ENCODE peak calls at places on chromosomes 11 and 22, in five cellular contexts. T is SK-N-SH, R is GM12878, Y is HCT116, E is K562. U is an unnamed sample.

GRCh38 chr22:37193629-37194191 is 5.7 kb upstream of the C1QTNF6 start:
- DNase-seq in T (no peak), E (peak; percentile 80), Y (no peak), R (no peak), U (no peak)

GRCh38 chr11:35583126-35583525 is 35.1 kb upstream of the FJX1 start:
- DNase-seq in Y (no peak), T (no peak), E (no peak), R (no peak), U (no peak)

GRCh38 chr11:70912226-70912840 is 340.0 kb downstream of the SHANK2 start:
- DNase-seq in T (no peak), Y (no peak), R (no peak), E (no peak), U (no peak)

GRCh38 chr11:96012086-96012824 is 88.3 kb upstream of the MTMR2 start:
- DNase-seq in E (peak; percentile 55), R (peak; percentile 96), T (peak; percentile 59), Y (peak; percentile 41), U (peak; percentile 9)

GRCh38 chr11:103792981-103793468 is 243.4 kb upstream of the DDI1 start:
- DNase-seq in R (no peak), T (no peak), Y (no peak), E (no peak), U (no peak)

GRCh38 chr11:553949-554398 is 6.6 kb downstream of the LMNTD2 start:
- DNase-seq in R (no peak), Y (no peak), E (no peak), T (no peak), U (no peak)

GRCh38 chr11:125408281-125408680 is 87.8 kb downstream of the FEZ1 start:
- DNase-seq in E (no peak), T (no peak), Y (no peak), R (no peak), U (no peak)

GRCh38 chr11:2693851-2694261 is 5.9 kb downstream of the KCNQ1OT1 start:
- DNase-seq in E (no peak), Y (no peak), T (no peak), R (no peak), U (peak; percentile 46)

GRCh38 chr11:35260342-35260985 is 121.5 kb downstream of the CD44 start:
- DNase-seq in Y (no peak), E (no peak), R (no peak), T (no peak), U (no peak)

GRCh38 chr11:59423835-59424234 is 2.4 kb downstream of the OR5A2 start:
- DNase-seq in T (no peak), E (no peak), R (no peak), Y (no peak), U (no peak)

GRCh38 chr11:104163100-104164027 is 583 bp downstream of the PDGFD start:
- DNase-seq in R (no peak), T (peak; percentile 25), Y (no peak), E (no peak), U (peak; percentile 28)

GRCh38 chr22:43398910-43399309 is 12.9 kb upstream of the MPPED1 start:
- DNase-seq in T (no peak), E (no peak), Y (no peak), R (no peak), U (no peak)

GRCh38 chr22:28909375-28909774 is 26.0 kb downstream of the ZNRF3 start:
- DNase-seq in R (peak; percentile 57), Y (no peak), T (no peak), E (peak; percentile 49), U (no peak)

GRCh38 chr11:47914743-47915142 is 65.6 kb upstream of the PTPRJ start:
- DNase-seq in R (no peak), Y (no peak), T (peak; percentile 41), E (no peak), U (no peak)

GRCh38 chr11:47913569-47914244 is 65.6 kb upstream of the NUP160 start:
- DNase-seq in T (no peak), Y (no peak), E (peak; percentile 66), R (no peak), U (no peak)

GRCh38 chr11:47917643-47918369 is 62.6 kb upstream of the PTPRJ start:
- DNase-seq in T (peak; percentile 67), E (peak; percentile 89), Y (peak; percentile 85), R (no peak), U (peak; percentile 75)

GRCh38 chr11:47916361-47916841 is 64.0 kb upstream of the PTPRJ start:
- DNase-seq in E (peak; percentile 86), T (peak; percentile 32), R (no peak), Y (no peak), U (no peak)

DNA sequence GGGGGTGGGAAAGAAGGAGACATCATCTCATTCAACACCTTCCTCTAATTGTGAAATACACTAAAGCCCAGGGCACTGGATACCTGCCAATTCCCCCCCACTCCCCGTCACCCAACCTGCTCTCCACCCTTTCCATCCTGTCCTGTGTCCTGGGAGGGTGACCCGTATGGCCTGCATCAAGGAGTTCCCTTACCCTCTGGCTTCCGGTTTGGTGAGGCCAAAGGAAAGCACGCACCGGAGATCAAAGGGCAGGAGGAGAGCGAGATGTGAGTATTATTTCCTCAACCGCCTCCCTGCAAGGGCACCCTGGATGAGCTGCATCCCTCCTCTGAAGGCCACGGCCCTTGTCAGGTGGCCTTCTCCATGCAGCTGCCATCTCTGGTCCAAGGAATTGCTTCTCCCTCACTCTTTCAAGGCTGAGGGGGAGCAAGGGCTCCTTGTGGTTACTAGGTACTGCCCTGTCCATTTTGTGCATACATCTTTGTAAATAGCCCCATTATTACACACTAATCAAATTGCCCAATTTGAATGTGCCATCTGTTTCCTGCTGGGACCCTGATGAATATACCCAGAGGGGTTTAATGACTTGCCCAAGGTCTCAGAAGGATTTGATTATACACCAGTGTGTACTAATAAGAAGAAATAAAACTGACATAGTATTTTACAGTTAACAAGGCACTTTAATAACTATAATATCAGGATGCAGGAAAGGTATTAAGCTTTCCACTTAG is 64.8 kb upstream of the PTPRJ start:
- DNase-seq in R (no peak), E (no peak), T (peak; percentile 41), Y (no peak), U (no peak)
- TF ChIP-seq YY1 in R (no peak), E (no peak), T (no peak), Y (no peak), U (no peak)

DNA sequence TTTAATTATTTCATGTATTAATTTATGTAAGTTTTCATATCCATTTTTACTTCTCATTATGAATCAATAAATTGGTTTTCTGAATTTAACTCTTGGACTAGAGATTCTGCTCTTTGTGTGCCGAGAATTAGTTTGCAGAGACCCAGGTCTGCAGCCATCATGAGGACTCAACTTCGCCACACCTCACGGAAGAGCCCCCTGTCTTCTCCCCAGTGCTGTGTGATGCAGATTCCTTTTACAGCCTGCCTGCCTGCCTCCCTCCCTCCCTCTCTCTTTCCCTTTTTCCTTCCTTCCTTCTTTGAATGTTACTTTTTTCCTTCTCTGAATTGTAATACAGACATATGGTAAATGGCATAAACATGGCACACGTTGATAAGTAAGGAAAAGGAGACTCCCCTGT is 947.7 kb downstream of the TBC1D22A start:
- DNase-seq in Y (no peak), T (no peak), R (no peak), E (no peak), U (no peak)
- TF ChIP-seq YY1 in Y (no peak), T (no peak), R (no peak), E (no peak), U (no peak)

GRCh38 chr11:117550466-117550865 is 222.8 kb downstream of the CEP164 start:
- DNase-seq in Y (no peak), E (no peak), R (no peak), T (no peak), U (no peak)
- TF ChIP-seq YY1 in Y (no peak), E (no peak), R (no peak), T (no peak), U (no peak)

DNA sequence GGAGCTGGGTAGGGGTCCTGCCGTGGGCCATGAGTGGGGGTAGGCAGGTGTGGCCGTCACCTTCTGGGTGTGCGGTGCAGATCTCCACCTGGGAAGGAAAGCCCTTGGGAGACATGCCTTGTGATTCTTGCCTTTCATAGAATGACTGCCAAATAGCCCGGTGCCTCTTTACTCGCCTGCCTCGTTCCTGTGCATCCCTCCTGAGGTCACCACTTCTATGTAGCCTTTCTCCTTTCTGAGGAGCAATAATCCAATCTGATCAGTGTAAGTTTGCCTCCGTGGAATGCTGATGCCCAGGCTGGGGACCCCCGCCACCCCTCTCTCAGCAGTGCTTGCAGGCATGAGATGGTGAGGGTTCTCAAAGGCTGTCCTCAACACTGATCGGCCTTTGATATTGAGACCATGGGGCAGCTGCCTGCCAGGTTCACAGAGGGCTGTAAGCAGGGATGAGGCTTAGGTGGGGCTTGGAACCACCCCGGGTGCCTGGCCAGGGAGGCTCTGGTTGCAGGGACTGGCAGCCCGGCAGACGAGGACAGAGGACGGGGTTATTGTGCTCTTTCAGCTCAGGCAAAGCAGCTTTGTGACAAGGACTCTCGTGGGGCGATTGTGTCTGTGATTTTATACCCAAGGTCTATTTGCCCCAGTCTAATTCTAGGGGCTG is 86.1 kb upstream of the WNT7B start:
- DNase-seq in T (peak; percentile 64), E (no peak), Y (no peak), R (no peak), U (no peak)
- TF ChIP-seq YY1 in T (no peak), E (no peak), Y (no peak), R (no peak), U (no peak)

DNA sequence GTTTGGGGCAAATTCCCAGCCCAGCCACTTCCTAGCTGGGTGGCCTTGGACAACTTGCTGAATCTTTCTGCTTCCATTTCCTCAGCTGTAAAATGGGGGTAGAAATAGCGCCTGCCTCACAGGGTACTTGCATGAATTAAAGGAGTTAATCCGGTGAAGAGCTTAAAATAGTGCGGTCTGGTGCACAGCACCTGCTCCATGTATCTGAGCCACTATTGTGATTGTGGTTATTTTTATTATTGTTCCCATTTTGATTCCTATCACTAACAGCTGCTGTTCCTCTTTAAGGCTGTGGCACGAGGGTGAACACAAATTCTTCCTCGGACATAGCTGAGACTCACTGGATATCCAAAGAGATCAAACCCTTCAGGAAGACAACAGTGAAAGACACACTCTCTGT is 46.9 kb upstream of the TP53I11 start:
- DNase-seq in T (no peak), Y (no peak), R (no peak), E (no peak), U (no peak)
- TF ChIP-seq YY1 in T (no peak), Y (no peak), R (no peak), E (no peak), U (no peak)

DNA sequence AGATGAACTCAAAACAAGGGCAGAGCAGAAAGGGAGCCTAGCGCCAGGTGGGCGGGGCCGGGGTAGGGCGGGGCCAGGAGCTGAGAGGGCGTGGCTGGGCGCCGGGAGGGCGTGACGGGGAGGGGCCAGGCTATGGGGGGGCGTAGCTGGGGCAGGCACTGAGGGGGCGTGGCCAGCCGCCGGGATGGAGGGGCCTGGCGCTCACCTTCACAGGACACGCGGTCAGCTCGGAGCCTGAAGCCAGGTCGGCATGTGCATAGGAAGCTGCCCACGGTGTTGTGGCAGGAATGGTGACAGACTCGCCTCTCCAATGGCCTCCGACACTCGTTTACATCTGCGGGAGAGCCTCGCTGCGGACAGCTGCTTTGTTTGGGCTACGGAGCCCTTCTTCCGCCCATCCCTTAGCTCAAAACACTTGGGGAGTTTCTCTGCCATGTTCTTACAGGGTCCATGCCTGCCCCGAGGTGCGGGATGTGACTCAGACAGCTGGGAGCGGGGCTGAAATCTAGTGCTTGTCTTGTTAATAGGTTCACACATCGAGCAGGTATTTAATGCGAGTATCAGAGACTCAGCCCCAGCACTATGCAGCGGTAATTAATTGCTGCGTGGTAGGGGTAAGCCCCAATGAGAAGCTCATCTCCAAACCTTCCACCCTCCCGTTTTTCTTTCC is 13.4 kb downstream of the VWCE start:
- DNase-seq in Y (peak; percentile 32), R (no peak), T (peak; percentile 93), E (peak; percentile 86), U (peak; percentile 50)
- TF ChIP-seq YY1 in Y (no peak), R (no peak), T (no peak), E (no peak), U (no peak)

U was measured in NT2/D1.